ENCODE peak calls at places on chromosomes 4 and X, in four cellular contexts. Q, T, P and X are unnamed samples.

GRCh38 chrX:152881289-152881688 is 16.6 kb upstream of the ZNF185 start:
- DNase-seq in Q (no peak), T (no peak), P (no peak), X (no peak)

GRCh38 chrX:43741843-43742573 is 85.9 kb downstream of the MAOA start:
- DNase-seq in Q (no peak), T (peak; percentile 26), P (no peak), X (no peak)

GRCh38 chr4:113146876-113147358 is 97.5 kb downstream of the ANK2 start:
- DNase-seq in Q (no peak), T (peak; percentile 32), P (no peak), X (no peak)

GRCh38 chr4:74244049-74244448 is 64.2 kb upstream of the EPGN start:
- DNase-seq in Q (no peak), T (no peak), P (no peak), X (no peak)

GRCh38 chrX:44432641-44433040 is 89.2 kb upstream of the EFHC2 start:
- DNase-seq in Q (no peak), T (peak; percentile 36), P (no peak), X (peak; percentile 65)

GRCh38 chrX:40849906-40850672 is 114.7 kb upstream of the MED14 start:
- DNase-seq in Q (no peak), T (peak; percentile 3), P (no peak), X (no peak)

GRCh38 chr4:139020384-139020783 is 4.8 kb downstream of the NOCT start:
- DNase-seq in Q (peak; percentile 72), T (no peak), P (no peak), X (no peak)

GRCh38 chr4:35538807-35539206 is 705.5 kb downstream of the ARAP2 start:
- DNase-seq in Q (no peak), T (peak; percentile 75), P (no peak), X (no peak)

GRCh38 chr4:21452931-21453330 is 495.6 kb downstream of the KCNIP4 start:
- DNase-seq in Q (no peak), T (no peak), P (no peak), X (no peak)

GRCh38 chr4:19727141-19727540 is 524.6 kb upstream of the SLIT2 start:
- DNase-seq in Q (no peak), T (no peak), P (no peak), X (no peak)

DNA sequence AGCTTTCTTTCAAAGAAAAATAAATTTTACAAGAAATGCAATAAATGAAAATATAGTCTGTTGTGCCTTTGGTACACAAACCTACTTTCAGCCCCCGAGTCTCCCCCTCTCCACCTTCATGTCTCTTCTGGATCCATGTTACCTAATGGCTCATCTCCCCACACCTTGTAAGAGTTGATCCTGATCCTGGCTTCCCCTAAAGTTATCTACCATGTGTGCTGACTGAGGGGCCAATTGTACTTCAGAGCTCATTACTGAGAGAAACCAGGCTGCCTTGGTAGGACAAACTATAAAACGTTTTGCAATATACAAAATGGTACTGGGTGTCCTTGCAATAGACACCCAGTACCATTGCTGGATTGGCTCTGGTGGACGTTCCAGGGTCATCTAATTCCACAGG is 11.8 kb downstream of the PALLD start:
- DNase-seq in Q (no peak), T (no peak), P (no peak), X (no peak)
- H3K27ac ChIP-seq in Q (no peak overlapping the region), T (no peak overlapping the region), P (no peak overlapping the region), X (no peak overlapping the region)

GRCh38 chr4:79284893-79285292 is 41.0 kb downstream of the NAA11 start:
- DNase-seq in Q (no peak), T (no peak), P (no peak), X (no peak)

GRCh38 chr4:79281577-79282359 is 44.1 kb downstream of the NAA11 start:
- DNase-seq in Q (peak; percentile 26), T (peak; percentile 19), P (no peak), X (peak; percentile 79)
- H2AFZ ChIP-seq in Q (no peak overlapping the region), T (peak overlapping the region; percentile 51), P (no peak overlapping the region), X (peak overlapping the region; percentile 74)

DNA sequence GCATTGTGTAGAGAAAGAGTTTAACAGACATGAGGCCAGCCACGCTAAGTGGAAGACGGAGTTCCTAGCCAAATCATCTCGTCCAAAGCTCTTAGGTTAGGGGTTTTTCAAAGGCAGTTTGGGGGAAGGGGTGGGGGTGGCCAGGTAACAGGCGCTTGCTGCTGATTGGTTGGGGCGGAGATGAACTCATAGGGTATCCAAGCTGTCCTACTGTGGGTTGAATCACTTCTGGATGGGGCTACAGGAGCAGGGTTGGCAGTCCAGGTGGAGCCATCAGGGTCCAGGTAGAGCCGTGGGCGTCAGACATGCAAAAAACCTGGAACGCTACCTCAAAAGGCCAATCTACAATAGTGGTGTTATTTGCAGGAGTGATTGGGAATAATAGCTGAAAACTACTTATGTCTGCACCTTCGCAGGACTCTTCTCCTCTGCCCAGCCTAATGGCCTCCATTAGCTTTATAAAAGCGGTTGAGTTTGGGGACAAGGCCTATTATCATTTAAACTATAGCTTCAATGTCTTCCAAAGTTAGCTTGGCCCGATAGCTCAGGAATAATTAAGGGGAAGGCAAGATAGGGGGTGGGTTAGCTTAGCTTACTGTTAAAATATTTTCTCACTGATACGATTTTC is 579.6 kb downstream of the NLGN4X start:
- DNase-seq in Q (peak; percentile 89), T (no peak), P (no peak), X (no peak)
- H2BK12ac ChIP-seq in Q (no peak overlapping the region), T (no peak overlapping the region), P (no peak overlapping the region), X (no peak overlapping the region)

GRCh38 chr4:2790583-2791517 is 2.0 kb upstream of the SH3BP2 start:
- DNase-seq in Q (no peak), T (no peak), P (no peak), X (no peak)

GRCh38 chr4:2792711-2793577 is at the start of gene SH3BP2:
- DNase-seq in Q (peak; percentile 85), T (peak; percentile 72), P (peak; percentile 42), X (peak; percentile 58)

GRCh38 chr4:2793578-2793919 is 664 bp downstream of the SH3BP2 start:
- DNase-seq in Q (peak; percentile 43), T (peak; percentile 72), P (peak; percentile 46), X (no peak)

GRCh38 chr4:2791518-2792395 is 1.1 kb upstream of the SH3BP2 start:
- DNase-seq in Q (no peak), T (no peak), P (no peak), X (no peak)

GRCh38 chr4:2792396-2792710 is 532 bp upstream of the SH3BP2 start:
- DNase-seq in Q (no peak), T (no peak), P (no peak), X (no peak)
- H3K27ac ChIP-seq in Q (no peak overlapping the region), T (no peak overlapping the region), P (no peak overlapping the region), X (no peak overlapping the region)

GRCh38 chrX:1564750-1565683 is 26.4 kb upstream of the AKAP17A start:
- DNase-seq in Q (no peak), T (no peak), P (no peak), X (no peak)
- H2AFZ ChIP-seq in Q (no peak overlapping the region), T (no peak overlapping the region), P (no peak overlapping the region), X (no peak overlapping the region)

DNA sequence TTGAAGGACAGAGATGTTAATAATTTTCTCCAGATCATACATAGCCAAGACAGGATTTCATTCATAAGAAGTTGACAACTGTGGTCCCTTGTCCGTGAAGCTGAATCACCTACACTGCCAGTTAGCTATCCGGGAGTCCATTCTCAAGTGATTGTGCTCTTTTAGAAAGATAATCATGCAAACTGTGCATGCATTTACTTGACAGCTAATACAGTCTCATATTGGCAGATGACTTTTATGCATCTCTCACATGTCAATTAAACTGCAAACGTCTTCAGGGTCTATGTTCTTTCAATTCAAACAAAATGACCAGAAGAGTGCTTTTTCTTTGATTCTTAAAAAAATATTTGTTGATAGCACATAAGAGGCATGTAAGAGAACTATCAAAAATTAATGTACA is 1572.9 kb downstream of the C4orf33 start:
- DNase-seq in Q (no peak), T (no peak), P (no peak), X (no peak)
- H2BK12ac ChIP-seq in Q (no peak overlapping the region), T (no peak overlapping the region), P (no peak overlapping the region), X (no peak overlapping the region)

DNA sequence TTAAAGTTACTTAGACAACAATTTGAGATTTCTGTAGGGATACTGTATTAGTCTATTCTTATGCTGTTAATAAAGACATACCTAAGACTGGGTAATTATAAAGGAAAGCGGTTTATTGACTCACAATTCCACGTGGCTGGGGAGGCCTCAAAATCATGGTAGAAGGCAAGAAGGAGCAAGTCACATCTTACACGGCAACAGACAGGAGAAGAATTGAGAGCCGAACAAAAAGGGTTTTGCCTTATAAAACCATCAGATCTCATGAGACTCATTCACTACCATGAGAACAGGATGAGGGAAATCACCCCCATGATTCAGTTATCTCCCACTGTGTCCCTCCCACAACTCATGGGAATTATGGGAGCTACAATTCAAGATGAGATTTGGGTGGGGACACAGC is 11.0 kb downstream of the PTTG2 start:
- DNase-seq in Q (no peak), T (no peak), P (no peak), X (no peak)
- H3K27ac ChIP-seq in Q (no peak overlapping the region), T (no peak overlapping the region), P (no peak overlapping the region), X (no peak overlapping the region)

DNA sequence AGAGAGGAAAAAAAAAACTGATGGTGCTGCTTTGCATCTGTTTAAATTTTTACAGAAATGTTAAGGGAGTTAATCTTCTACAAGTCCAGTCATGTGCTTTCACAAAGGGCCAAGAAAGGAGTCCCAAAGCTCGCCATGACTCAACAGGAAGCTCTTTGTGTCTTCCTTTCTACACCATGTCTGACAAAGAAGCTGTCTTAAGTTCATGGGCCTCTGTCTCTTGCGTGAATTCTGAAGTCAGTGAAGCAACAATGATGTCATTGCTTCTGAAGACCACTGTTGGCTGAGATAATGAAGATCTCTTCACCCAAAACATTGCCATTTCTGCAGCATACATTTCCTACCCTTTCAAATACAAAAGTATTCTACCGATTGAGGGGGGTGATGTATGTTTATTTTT is 174.8 kb downstream of the ADAMTS3 start:
- DNase-seq in Q (no peak), T (peak; percentile 49), P (no peak), X (no peak)
- H2AFZ ChIP-seq in Q (no peak overlapping the region), T (no peak overlapping the region), P (no peak overlapping the region), X (peak overlapping the region; percentile 5)

GRCh38 chr4:6368601-6369000 is 99.0 kb downstream of the WFS1 start:
- DNase-seq in Q (no peak), T (no peak), P (no peak), X (no peak)

GRCh38 chr4:6369924-6370645 is 100.4 kb downstream of the WFS1 start:
- DNase-seq in Q (peak; percentile 56), T (no peak), P (no peak), X (no peak)

GRCh38 chr4:6369511-6369910 is 99.9 kb downstream of the WFS1 start:
- DNase-seq in Q (no peak), T (no peak), P (no peak), X (no peak)

GRCh38 chr4:6368096-6368495 is 98.4 kb downstream of the WFS1 start:
- DNase-seq in Q (no peak), T (no peak), P (no peak), X (no peak)

DNA sequence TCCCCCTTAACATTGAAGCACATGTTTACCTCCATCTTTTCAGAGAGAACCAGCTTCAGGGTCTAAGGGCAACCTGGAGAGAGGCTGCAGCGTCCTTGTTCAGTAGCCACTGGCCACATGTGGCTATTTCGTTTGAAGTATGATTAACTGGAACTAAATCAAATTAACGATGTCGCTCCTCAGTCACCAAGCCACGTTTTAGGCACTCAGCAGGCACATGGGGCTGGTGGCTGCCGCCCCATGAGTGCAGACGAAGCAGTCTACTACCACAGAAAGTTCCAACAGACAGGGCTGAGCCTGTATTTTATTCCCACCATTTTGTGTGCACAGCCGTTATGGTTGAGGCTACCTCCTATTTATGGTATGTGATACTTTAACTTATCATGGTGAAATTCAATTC is 99.4 kb downstream of the WFS1 start:
- DNase-seq in Q (no peak), T (no peak), P (no peak), X (no peak)
- H2BK12ac ChIP-seq in Q (no peak overlapping the region), T (no peak overlapping the region), P (no peak overlapping the region), X (no peak overlapping the region)